ENCODE peak calls at places on chromosomes 3 and 15, in seven cellular contexts. H is PC-3; G is cardiac fibroblast; L is MCF 10A; V is ovary; O is endothelial cell; Q is activated CD8-positive, alpha-beta T cell treated with anti-CD3 and anti-CD28 coated beads for 36 hours. X is an unnamed sample.

GRCh38 chr3:145522893-145523651 is 637.9 kb downstream of the PLOD2 start:
- DNase-seq in G (no peak), V (no peak), O (no peak), H (no peak), Q (no peak), L (no peak), X (no peak)

GRCh38 chr3:21750831-21751391 is at the start of gene ZNF385D:
- DNase-seq in Q (no peak), O (peak), V (peak), G (peak), L (peak), H (peak), X (no peak)

GRCh38 chr15:33132722-33133345 is 61.7 kb downstream of the FMN1 start:
- DNase-seq in Q (peak), L (peak), G (peak), H (peak), O (peak), V (no peak), X (peak)

GRCh38 chr3:90007786-90008499 is 900.5 kb downstream of the EPHA3 start:
- DNase-seq in G (peak), Q (no peak), L (peak), H (no peak), O (no peak), V (peak), X (no peak)

GRCh38 chr3:160098261-160098908 is 109.8 kb downstream of the IL12A start:
- DNase-seq in V (no peak), H (no peak), O (no peak), Q (no peak), L (peak), G (peak), X (no peak)

GRCh38 chr3:129632056-129632455 is 25.6 kb upstream of the PLXND1 start:
- DNase-seq in L (no peak), V (no peak), Q (no peak), O (no peak), H (no peak), G (no peak), X (no peak)

GRCh38 chr3:66673305-66673704 is 172.5 kb upstream of the LRIG1 start:
- DNase-seq in G (peak), O (no peak), H (no peak), Q (no peak), L (no peak), V (no peak), X (no peak)

GRCh38 chr3:12188328-12188648 is 29.6 kb upstream of the TIMP4 start:
- DNase-seq in H (no peak), G (no peak), L (no peak), Q (peak), V (no peak), O (no peak), X (no peak)

GRCh38 chr15:74037171-74038117 is 42.9 kb downstream of the PML start:
- DNase-seq in Q (no peak), O (no peak), V (no peak), H (no peak), L (no peak), G (no peak), X (no peak)

GRCh38 chr3:160184655-160185054 is 40.6 kb upstream of the C3orf80 start:
- DNase-seq in L (no peak), G (peak), V (no peak), H (no peak), O (no peak), Q (no peak), X (no peak)

GRCh38 chr3:58222161-58222724 is 11.5 kb upstream of the DNASE1L3 start:
- DNase-seq in H (peak), Q (no peak), G (no peak), V (no peak), O (no peak), L (peak), X (no peak)

GRCh38 chr15:64209680-64210334 is 47.0 kb upstream of the PPIB start:
- DNase-seq in O (no peak), H (peak), L (peak), G (peak), V (no peak), Q (peak), X (peak)

GRCh38 chr15:88454867-88455810 is 12.0 kb downstream of the MRPL46 start:
- DNase-seq in H (peak), V (peak), O (peak), G (peak), Q (peak), L (peak), X (peak)

GRCh38 chr15:31039961-31040360 is 48.5 kb upstream of the MTMR10 start:
- DNase-seq in O (no peak), Q (no peak), G (no peak), V (no peak), L (no peak), H (no peak), X (no peak)

GRCh38 chr3:160213181-160213580 is 12.0 kb upstream of the C3orf80 start:
- DNase-seq in H (no peak), Q (no peak), L (no peak), V (no peak), G (peak), O (no peak), X (no peak)

GRCh38 chr15:79560384-79560783 is 128.2 kb downstream of the MINAR1 start:
- DNase-seq in L (no peak), Q (no peak), V (no peak), H (no peak), O (no peak), G (no peak), X (no peak)

GRCh38 chr3:45595364-45596154 is 1.0 kb downstream of the LIMD1 start:
- DNase-seq in O (no peak), H (peak), Q (no peak), G (peak), V (peak), L (no peak), X (peak)

GRCh38 chr15:28975766-28976179 is 90.0 kb downstream of the APBA2 start:
- DNase-seq in H (peak), Q (peak), V (no peak), G (peak), O (peak), L (peak), X (peak)

GRCh38 chr3:44661189-44661588 is 12.7 kb downstream of the ZNF35 start:
- DNase-seq in V (no peak), G (no peak), L (no peak), Q (no peak), O (no peak), H (peak), X (no peak)

GRCh38 chr15:75043509-75044257 is 20.3 kb downstream of the PPCDC start:
- DNase-seq in H (no peak), V (peak), L (peak), G (peak), O (no peak), Q (no peak), X (peak)

GRCh38 chr3:143601738-143602480 is 246.4 kb downstream of the SLC9A9 start:
- DNase-seq in L (peak), G (peak), O (no peak), Q (no peak), V (no peak), H (peak), X (no peak)

GRCh38 chr15:91965501-91966180 is 112.1 kb downstream of the SLCO3A1 start:
- DNase-seq in O (no peak), G (peak), Q (no peak), L (peak), H (peak), V (no peak), X (no peak)

GRCh38 chr3:112357888-112358287 is 24.9 kb downstream of the CD200 start:
- DNase-seq in L (no peak), G (peak), H (no peak), Q (peak), V (no peak), O (no peak), X (no peak)

GRCh38 chr3:32961189-32961715 is 9.8 kb downstream of the CCR4 start:
- DNase-seq in O (no peak), L (no peak), Q (peak), G (no peak), V (no peak), H (no peak), X (no peak)

DNA sequence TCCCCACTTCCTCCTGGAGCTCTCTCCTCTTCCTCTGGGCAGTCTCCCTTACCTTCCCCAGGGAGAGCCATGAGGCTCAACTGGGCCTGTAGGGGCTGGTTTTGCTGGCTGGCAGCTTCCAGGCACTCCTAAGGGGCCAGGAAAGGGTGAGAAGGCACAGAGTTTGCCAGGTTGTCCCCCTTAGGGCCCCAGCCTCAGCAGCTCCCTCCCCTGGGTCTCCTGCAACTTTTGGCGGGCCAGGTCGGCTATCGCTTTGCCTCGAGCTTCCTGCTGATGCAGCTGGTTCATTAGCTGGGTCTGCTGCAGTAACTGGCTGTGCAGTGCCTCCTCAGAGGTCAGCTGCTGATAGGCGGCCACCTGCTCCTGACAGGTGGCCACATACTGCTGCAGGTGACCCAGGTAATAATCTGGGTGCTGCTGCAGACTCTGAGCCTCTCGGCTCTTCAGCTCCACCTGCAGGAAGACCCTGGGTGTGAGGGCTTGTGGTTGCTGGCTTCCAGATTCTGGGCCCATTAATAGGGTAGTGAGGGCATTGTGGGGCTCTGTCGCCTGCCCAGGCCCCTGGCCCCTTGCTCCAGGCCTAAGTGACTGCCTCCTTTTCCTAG is 29.7 kb upstream of the OR4F6 start:
- DNase-seq in V (no peak), Q (peak), O (no peak), H (peak), G (no peak), L (peak), X (no peak)
- TF ChIP-seq CTCF in V (no peak), Q (peak), O (peak), H (peak), G (peak), L (peak), X (peak)

GRCh38 chr15:94582368-94582767 is 351.0 kb downstream of the MCTP2 start:
- DNase-seq in H (peak), Q (peak), O (peak), L (peak), V (no peak), G (no peak), X (peak)
- TF ChIP-seq CTCF in H (peak), Q (peak), O (no peak), L (peak), V (no peak), G (no peak), X (peak)

GRCh38 chr3:179653106-179653776 is 401 bp downstream of the USP13 start:
- DNase-seq in V (peak), Q (peak), O (peak), G (peak), H (peak), L (peak), X (peak)
- TF ChIP-seq CTCF in V (no peak), Q (no peak), O (no peak), G (no peak), H (no peak), L (no peak), X (peak)

GRCh38 chr3:154338570-154338969 is 14.3 kb upstream of the DHX36 start:
- DNase-seq in O (no peak), V (no peak), L (no peak), H (no peak), Q (no peak), G (no peak), X (no peak)

GRCh38 chr3:154338008-154338407 is 13.7 kb upstream of the DHX36 start:
- DNase-seq in G (no peak), Q (no peak), H (no peak), O (no peak), V (no peak), L (no peak), X (no peak)

DNA sequence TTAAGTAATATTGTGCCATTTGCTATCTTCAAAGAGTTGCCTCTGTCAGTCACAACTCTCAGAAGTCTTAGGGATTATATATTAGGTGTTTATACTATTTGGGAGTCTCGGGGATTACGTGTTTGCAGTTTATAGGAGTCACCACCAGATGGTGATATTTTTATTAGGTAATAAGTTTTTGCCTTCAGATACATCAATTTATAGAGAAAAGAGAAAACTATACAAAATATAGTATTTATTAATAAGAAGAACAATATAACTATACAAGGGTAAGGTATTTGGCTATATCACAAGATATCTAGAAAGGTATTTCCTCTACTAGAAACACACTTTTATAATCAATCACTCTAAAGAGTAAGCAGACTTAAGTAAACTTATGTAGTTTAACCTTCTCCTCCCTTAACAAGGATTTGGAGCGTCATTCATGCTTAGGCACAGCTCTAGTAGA is 10.7 kb upstream of the DHX36 start:
- DNase-seq in Q (no peak), H (peak), G (peak), O (no peak), V (no peak), L (peak), X (peak)
- TF ChIP-seq CTCF in Q (peak), H (peak), G (peak), O (peak), V (peak), L (peak), X (peak)

GRCh38 chr15:93088200-93088980 is 621 bp downstream of the RGMA start:
- DNase-seq in V (peak), L (peak), Q (peak), H (no peak), G (peak), O (peak), X (peak)
- TF ChIP-seq CTCF in V (no peak), L (no peak), Q (peak), H (peak), G (no peak), O (peak), X (no peak)

GRCh38 chr3:55337641-55338174 is 149.4 kb downstream of the WNT5A start:
- DNase-seq in O (no peak), L (no peak), V (no peak), Q (no peak), H (no peak), G (no peak), X (no peak)
- TF ChIP-seq CTCF in O (no peak), L (no peak), V (no peak), Q (no peak), H (no peak), G (no peak), X (no peak)

GRCh38 chr15:63035977-63036376 is 6.6 kb upstream of the TPM1 start:
- DNase-seq in Q (no peak), L (peak), V (no peak), O (no peak), G (no peak), H (no peak), X (no peak)
- TF ChIP-seq CTCF in Q (no peak), L (no peak), V (no peak), O (no peak), G (no peak), H (no peak), X (no peak)